ENCODE peak calls at places on chromosomes 5 and 9, in four cellular contexts. R, S, P and Z are unnamed samples. For H3K4me1 and H3K9me3, the result is how much of the 10 kb centered on the place peaks cover.

GRCh38 chr9:78601957-78602565 is 305.1 kb downstream of the PSAT1 start:
- DNase-seq in R (no peak), P (no peak), S (peak), Z (peak)

GRCh38 chr9:104553261-104553660 is 15.7 kb upstream of the OR13C8 start:
- DNase-seq in R (no peak), S (no peak), P (no peak), Z (no peak)

GRCh38 chr5:124148574-124148973 is 597.9 kb downstream of the ZNF608 start:
- DNase-seq in S (no peak), R (no peak), P (no peak), Z (peak)

GRCh38 chr9:113274474-113275146 is 762 bp downstream of the CDC26 start:
- DNase-seq in S (peak), R (no peak), P (no peak), Z (peak)

GRCh38 chr5:120463991-120464626 is at the start of gene PRR16:
- DNase-seq in P (peak), R (no peak), S (no peak), Z (no peak)

GRCh38 chr5:39951070-39951469 is 526.3 kb upstream of the DAB2 start:
- DNase-seq in P (no peak), S (no peak), R (no peak), Z (no peak)

GRCh38 chr5:82885657-82886389 is 191.4 kb downstream of the TMEM167A start:
- DNase-seq in S (no peak), R (no peak), P (no peak), Z (peak)

GRCh38 chr5:176536132-176536901 is 885 bp downstream of the RNF44 start:
- DNase-seq in P (peak), R (peak), S (peak), Z (peak)

GRCh38 chr9:108855529-108855886 is 278 bp downstream of the ACTL7B start:
- DNase-seq in R (no peak), S (no peak), P (no peak), Z (no peak)

GRCh38 chr9:98807811-98808195 is 333 bp downstream of the GALNT12 start:
- DNase-seq in P (peak), R (no peak), S (no peak), Z (peak)

GRCh38 chr9:104961238-104961637 is 33.3 kb upstream of the ABCA1 start:
- DNase-seq in R (no peak), S (peak), P (peak), Z (peak)

GRCh38 chr9:121308765-121309164 is 40.8 kb downstream of the GSN start:
- DNase-seq in R (no peak), S (no peak), P (no peak), Z (no peak)

GRCh38 chr5:111584651-111585050 is 72.3 kb upstream of the STARD4 start:
- DNase-seq in P (no peak), S (no peak), R (no peak), Z (no peak)

GRCh38 chr9:127555830-127556820 is 56.0 kb upstream of the STXBP1 start:
- DNase-seq in R (peak), P (peak), S (no peak), Z (peak)

GRCh38 chr9:127556871-127557270 is 55.2 kb upstream of the STXBP1 start:
- DNase-seq in S (no peak), R (no peak), P (no peak), Z (no peak)

GRCh38 chr9:127550751-127551150 is 61.3 kb upstream of the STXBP1 start:
- DNase-seq in R (no peak), P (peak), S (no peak), Z (peak)

GRCh38 chr9:127554966-127555829 is 56.9 kb upstream of the STXBP1 start:
- DNase-seq in S (no peak), R (no peak), P (no peak), Z (no peak)

DNA sequence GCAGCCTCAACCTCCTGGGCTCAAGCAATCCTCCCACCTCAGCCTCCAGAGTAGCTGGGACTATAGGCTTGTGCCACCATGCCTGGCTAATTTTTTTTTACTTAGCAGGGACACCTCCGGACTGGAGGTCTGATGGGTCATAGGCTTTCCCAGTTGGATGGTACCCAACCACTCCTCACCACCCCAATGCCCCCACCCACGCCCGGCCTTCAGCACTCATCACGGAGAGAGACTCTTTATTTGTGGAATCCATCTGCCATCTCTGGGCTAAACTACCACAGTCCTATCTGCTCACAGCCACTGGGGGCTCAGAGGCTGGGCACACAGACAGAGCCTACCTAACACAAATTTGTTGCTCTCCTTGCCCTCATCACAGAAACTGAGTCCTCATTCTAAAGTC is 58.3 kb upstream of the STXBP1 start:
- DNase-seq in P (no peak), R (no peak), S (no peak), Z (no peak)
- H3K4me1 ChIP-seq in P (half or more), R (under half), S (under half), Z (under half)

GRCh38 chr9:35033101-35033500 is 39.3 kb downstream of the VCP start:
- DNase-seq in R (no peak), P (no peak), S (no peak), Z (no peak)
- H3K9me3 ChIP-seq in R (under half), P (under half), S (under half), Z (under half)

GRCh38 chr5:151094861-151095260 is 14.0 kb upstream of the TNIP1 start:
- DNase-seq in R (no peak), P (peak), S (no peak), Z (peak)

GRCh38 chr5:151094054-151094858 is 13.4 kb upstream of the TNIP1 start:
- DNase-seq in R (no peak), P (peak), S (no peak), Z (peak)

GRCh38 chr5:151096001-151096373 is 15.2 kb upstream of the TNIP1 start:
- DNase-seq in P (no peak), S (no peak), R (no peak), Z (peak)

GRCh38 chr5:151097081-151097480 is 16.2 kb upstream of the TNIP1 start:
- DNase-seq in S (no peak), P (no peak), R (no peak), Z (peak)

GRCh38 chr5:151095341-151096000 is 14.6 kb upstream of the TNIP1 start:
- DNase-seq in R (peak), P (peak), S (no peak), Z (peak)
- H3K4me3 ChIP-seq in R (no peak), P (no peak), S (no peak), Z (no peak)

DNA sequence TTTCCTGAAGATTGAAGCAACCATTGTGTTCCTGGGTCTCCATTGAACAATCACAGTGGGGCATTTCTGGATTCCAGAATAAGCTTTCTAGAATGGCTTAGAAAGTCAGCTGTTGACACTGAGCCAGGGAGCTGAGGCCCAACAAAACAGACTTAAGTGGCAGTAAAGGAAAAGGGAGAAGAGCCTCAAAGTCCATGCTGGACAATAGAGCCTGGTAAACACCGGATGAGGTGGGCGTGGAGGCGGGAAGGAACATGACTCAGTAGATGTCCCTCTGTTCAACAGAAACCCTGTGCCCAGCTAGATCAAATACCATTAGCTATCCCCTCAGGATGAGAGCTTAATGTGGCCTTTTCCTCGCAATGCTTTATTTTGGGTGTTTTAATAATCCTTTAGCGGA is 14.7 kb downstream of the SPARC start:
- DNase-seq in S (no peak), P (peak), R (no peak), Z (no peak)
- H3K4me1 ChIP-seq in S (under half), P (half or more), R (under half), Z (under half)

GRCh38 chr5:3326569-3327232 is 268.9 kb upstream of the IRX1 start:
- DNase-seq in S (no peak), P (no peak), R (no peak), Z (no peak)
- H3K9me3 ChIP-seq in S (under half), P (under half), R (under half), Z (under half)

GRCh38 chr9:100099722-100100042 is 639 bp downstream of the INVS start:
- DNase-seq in S (peak), P (no peak), R (peak), Z (no peak)

GRCh38 chr9:100098241-100098886 is 436 bp downstream of the ERP44 start:
- DNase-seq in P (peak), S (peak), R (peak), Z (peak)

GRCh38 chr9:100101608-100102007 is 2.6 kb downstream of the INVS start:
- DNase-seq in R (no peak), S (no peak), P (no peak), Z (no peak)

GRCh38 chr9:100098887-100099721 is at the start of the genes ERP44 and INVS:
- DNase-seq in S (peak), R (peak), P (peak), Z (peak)

GRCh38 chr9:100100268-100100667 is 1.2 kb downstream of the INVS start:
- DNase-seq in R (no peak), S (no peak), P (no peak), Z (peak)
- H3K4me3 ChIP-seq in R (peak), S (peak), P (peak), Z (peak)

DNA sequence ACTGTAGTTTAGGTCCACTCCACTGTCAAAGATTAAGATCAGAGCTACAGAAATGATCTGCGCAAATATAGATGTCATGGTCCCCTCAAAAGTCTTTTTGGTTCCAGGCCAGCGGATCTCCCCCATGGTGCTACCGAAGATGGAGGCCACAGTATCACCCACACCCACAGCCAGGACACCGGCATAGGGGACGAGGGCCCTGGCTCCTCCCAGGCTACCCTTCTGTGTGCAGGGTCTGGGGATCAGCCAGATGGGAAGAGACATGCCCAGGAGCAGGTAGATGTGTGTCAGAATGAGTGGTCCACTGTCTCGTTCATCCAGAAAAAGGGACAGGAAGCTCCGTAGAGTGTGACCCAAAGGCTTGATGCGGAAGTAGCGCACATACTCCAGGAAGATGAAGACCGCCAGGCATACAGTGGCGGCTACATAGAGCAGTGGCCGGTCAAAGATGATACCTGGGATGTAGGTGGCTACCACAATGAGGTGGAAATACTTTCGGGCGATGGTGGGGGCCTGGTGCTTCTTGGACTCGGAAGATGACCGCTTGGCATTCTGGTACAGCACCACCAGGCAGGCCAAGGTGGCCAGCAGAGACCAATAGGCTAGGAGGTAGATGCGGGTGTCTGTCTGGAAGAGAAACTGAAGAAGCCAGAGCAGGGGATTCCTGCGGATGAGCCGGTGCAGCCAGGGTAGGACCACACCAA is 1.5 kb downstream of the DOLK start:
- DNase-seq in P (no peak), S (no peak), R (no peak), Z (no peak)
- H3K4me1 ChIP-seq in P (under half), S (half or more), R (under half), Z (under half)